ENCODE peak calls at places on chromosomes 1 and 21, in ten cellular contexts. One of them, this sample, is unnamed.

GRCh38 chr1:10678395-10678794 is 118.1 kb downstream of the CASZ1 start:
- DNase-seq in Right ventricle myocardium superior: no peak
- DNase-seq in fibroblast of lung: no peak
- DNase-seq in uterus: no peak
- DNase-seq in tibial artery: no peak
- DNase-seq in body of pancreas: no peak
- DNase-seq in GM23248: no peak
- DNase-seq in stimulated activated CD8-positive, alpha-beta memory T cell treated with anti-CD3 and anti-CD28 coated beads, Interleukin-7, amount 100 ng/mL, for 1 hour: no peak
- DNase-seq in stromal cell of bone marrow: no peak
- DNase-seq in fibroblast of mammary gland: no peak
- DNase-seq in this sample: no peak

GRCh38 chr1:2052756-2053155 is 2.5 kb downstream of the PRKCZ start:
- DNase-seq in Right ventricle myocardium superior: no peak
- DNase-seq in fibroblast of lung: no peak
- DNase-seq in uterus: no peak
- DNase-seq in tibial artery: no peak
- DNase-seq in body of pancreas: no peak
- DNase-seq in GM23248: no peak
- DNase-seq in stimulated activated CD8-positive, alpha-beta memory T cell treated with anti-CD3 and anti-CD28 coated beads, Interleukin-7, amount 100 ng/mL, for 1 hour: no peak
- DNase-seq in stromal cell of bone marrow: no peak
- DNase-seq in fibroblast of mammary gland: no peak
- DNase-seq in this sample: no peak

GRCh38 chr1:202589190-202589680 is 121.0 kb downstream of the SYT2 start:
- DNase-seq in Right ventricle myocardium superior: peak; percentile 90
- DNase-seq in fibroblast of lung: peak; percentile 100
- DNase-seq in uterus: peak; percentile 92
- DNase-seq in tibial artery: peak; percentile 95
- DNase-seq in body of pancreas: peak; percentile 62
- DNase-seq in GM23248: peak; percentile 98
- DNase-seq in stimulated activated CD8-positive, alpha-beta memory T cell treated with anti-CD3 and anti-CD28 coated beads, Interleukin-7, amount 100 ng/mL, for 1 hour: no peak
- DNase-seq in stromal cell of bone marrow: peak; percentile 98
- DNase-seq in fibroblast of mammary gland: peak; percentile 99
- DNase-seq in this sample: peak; percentile 88

GRCh38 chr1:197130677-197131304 is 15.7 kb downstream of the ASPM start:
- DNase-seq in Right ventricle myocardium superior: no peak
- DNase-seq in fibroblast of lung: peak; percentile 87
- DNase-seq in uterus: no peak
- DNase-seq in tibial artery: no peak
- DNase-seq in body of pancreas: no peak
- DNase-seq in GM23248: peak; percentile 73
- DNase-seq in stimulated activated CD8-positive, alpha-beta memory T cell treated with anti-CD3 and anti-CD28 coated beads, Interleukin-7, amount 100 ng/mL, for 1 hour: no peak
- DNase-seq in stromal cell of bone marrow: no peak
- DNase-seq in fibroblast of mammary gland: no peak
- DNase-seq in this sample: no peak

GRCh38 chr1:35443768-35444518 is 113.3 kb downstream of the KIAA0319L start:
- DNase-seq in Right ventricle myocardium superior: no peak
- DNase-seq in fibroblast of lung: no peak
- DNase-seq in uterus: no peak
- DNase-seq in tibial artery: no peak
- DNase-seq in body of pancreas: no peak
- DNase-seq in GM23248: peak; percentile 37
- DNase-seq in stimulated activated CD8-positive, alpha-beta memory T cell treated with anti-CD3 and anti-CD28 coated beads, Interleukin-7, amount 100 ng/mL, for 1 hour: no peak
- DNase-seq in stromal cell of bone marrow: no peak
- DNase-seq in fibroblast of mammary gland: peak; percentile 40
- DNase-seq in this sample: no peak

GRCh38 chr1:97920275-97920831 is 481 bp downstream of the DPYD start:
- DNase-seq in Right ventricle myocardium superior: no peak
- DNase-seq in fibroblast of lung: peak; percentile 32
- DNase-seq in uterus: no peak
- DNase-seq in tibial artery: no peak
- DNase-seq in body of pancreas: no peak
- DNase-seq in GM23248: peak; percentile 67
- DNase-seq in stimulated activated CD8-positive, alpha-beta memory T cell treated with anti-CD3 and anti-CD28 coated beads, Interleukin-7, amount 100 ng/mL, for 1 hour: peak; percentile 14
- DNase-seq in stromal cell of bone marrow: no peak
- DNase-seq in fibroblast of mammary gland: peak; percentile 38
- DNase-seq in this sample: no peak

GRCh38 chr1:65503427-65503826 is 83.0 kb downstream of the LEPR start:
- DNase-seq in Right ventricle myocardium superior: no peak
- DNase-seq in fibroblast of lung: peak; percentile 35
- DNase-seq in uterus: no peak
- DNase-seq in tibial artery: no peak
- DNase-seq in body of pancreas: no peak
- DNase-seq in GM23248: no peak
- DNase-seq in stimulated activated CD8-positive, alpha-beta memory T cell treated with anti-CD3 and anti-CD28 coated beads, Interleukin-7, amount 100 ng/mL, for 1 hour: no peak
- DNase-seq in stromal cell of bone marrow: no peak
- DNase-seq in fibroblast of mammary gland: no peak
- DNase-seq in this sample: no peak

GRCh38 chr1:43822040-43822439 is 111.6 kb upstream of the ARTN start:
- DNase-seq in Right ventricle myocardium superior: no peak
- DNase-seq in fibroblast of lung: peak; percentile 97
- DNase-seq in uterus: peak; percentile 26
- DNase-seq in tibial artery: no peak
- DNase-seq in body of pancreas: no peak
- DNase-seq in GM23248: peak; percentile 98
- DNase-seq in stimulated activated CD8-positive, alpha-beta memory T cell treated with anti-CD3 and anti-CD28 coated beads, Interleukin-7, amount 100 ng/mL, for 1 hour: no peak
- DNase-seq in stromal cell of bone marrow: peak; percentile 73
- DNase-seq in fibroblast of mammary gland: peak; percentile 91
- DNase-seq in this sample: no peak

GRCh38 chr21:23522750-23523149 is 2084.5 kb downstream of the MRPL39 start:
- DNase-seq in Right ventricle myocardium superior: no peak
- DNase-seq in fibroblast of lung: no peak
- DNase-seq in uterus: no peak
- DNase-seq in tibial artery: no peak
- DNase-seq in body of pancreas: no peak
- DNase-seq in GM23248: no peak
- DNase-seq in stimulated activated CD8-positive, alpha-beta memory T cell treated with anti-CD3 and anti-CD28 coated beads, Interleukin-7, amount 100 ng/mL, for 1 hour: no peak
- DNase-seq in stromal cell of bone marrow: no peak
- DNase-seq in fibroblast of mammary gland: no peak
- DNase-seq in this sample: no peak